ENCODE peak calls at places on chromosome 1, in ten cellular contexts. One of them, this sample, is unnamed.

GRCh38 chr1:222852326-222852725 is 37.5 kb downstream of the DISP1 start:
- DNase-seq in adipocyte: peak; percentile 2
- DNase-seq in H7: no peak
- DNase-seq in substantia nigra: no peak
- DNase-seq in activated T-cell treated with anti-CD3 and anti-CD28 coated beads, Interleukin-2, amount 50 U/mL, for 24 hours: no peak
- DNase-seq in stimulated activated CD4-positive, alpha-beta T cell treated with anti-CD3 and anti-CD28 coated beads, Interleukin-2, amount 100 ng/mL, for 48 hours: no peak
- DNase-seq in upper lobe of right lung: no peak
- DNase-seq in NCI-H526: no peak
- DNase-seq in fibroblast of pulmonary artery: peak; percentile 49
- DNase-seq in ELR: peak; percentile 31
- DNase-seq in this sample: no peak

GRCh38 chr1:85297855-85298629 is 21.6 kb upstream of the BCL10 start:
- DNase-seq in adipocyte: peak; percentile 96
- DNase-seq in H7: no peak
- DNase-seq in substantia nigra: no peak
- DNase-seq in activated T-cell treated with anti-CD3 and anti-CD28 coated beads, Interleukin-2, amount 50 U/mL, for 24 hours: peak; percentile 75
- DNase-seq in stimulated activated CD4-positive, alpha-beta T cell treated with anti-CD3 and anti-CD28 coated beads, Interleukin-2, amount 100 ng/mL, for 48 hours: peak; percentile 64
- DNase-seq in upper lobe of right lung: no peak
- DNase-seq in NCI-H526: no peak
- DNase-seq in fibroblast of pulmonary artery: peak; percentile 98
- DNase-seq in ELR: peak; percentile 98
- DNase-seq in this sample: peak; percentile 59

GRCh38 chr1:57424231-57425027 is 569 bp upstream of the DAB1 start:
- DNase-seq in adipocyte: peak; percentile 31
- DNase-seq in H7: peak; percentile 88
- DNase-seq in substantia nigra: no peak
- DNase-seq in activated T-cell treated with anti-CD3 and anti-CD28 coated beads, Interleukin-2, amount 50 U/mL, for 24 hours: no peak
- DNase-seq in stimulated activated CD4-positive, alpha-beta T cell treated with anti-CD3 and anti-CD28 coated beads, Interleukin-2, amount 100 ng/mL, for 48 hours: no peak
- DNase-seq in upper lobe of right lung: peak; percentile 64
- DNase-seq in NCI-H526: peak; percentile 84
- DNase-seq in fibroblast of pulmonary artery: peak; percentile 19
- DNase-seq in ELR: no peak
- DNase-seq in this sample: no peak

GRCh38 chr1:8169364-8170058 is 143.4 kb upstream of the ERRFI1 start:
- DNase-seq in adipocyte: peak; percentile 35
- DNase-seq in H7: no peak
- DNase-seq in substantia nigra: peak; percentile 6
- DNase-seq in activated T-cell treated with anti-CD3 and anti-CD28 coated beads, Interleukin-2, amount 50 U/mL, for 24 hours: peak; percentile 48
- DNase-seq in stimulated activated CD4-positive, alpha-beta T cell treated with anti-CD3 and anti-CD28 coated beads, Interleukin-2, amount 100 ng/mL, for 48 hours: no peak
- DNase-seq in upper lobe of right lung: peak; percentile 51
- DNase-seq in NCI-H526: peak; percentile 44
- DNase-seq in fibroblast of pulmonary artery: peak; percentile 92
- DNase-seq in ELR: peak; percentile 85
- DNase-seq in this sample: peak; percentile 73

GRCh38 chr1:89203166-89203565 is 4.4 kb upstream of the GBP4 start:
- DNase-seq in adipocyte: peak; percentile 35
- DNase-seq in H7: no peak
- DNase-seq in substantia nigra: no peak
- DNase-seq in activated T-cell treated with anti-CD3 and anti-CD28 coated beads, Interleukin-2, amount 50 U/mL, for 24 hours: no peak
- DNase-seq in stimulated activated CD4-positive, alpha-beta T cell treated with anti-CD3 and anti-CD28 coated beads, Interleukin-2, amount 100 ng/mL, for 48 hours: no peak
- DNase-seq in upper lobe of right lung: no peak
- DNase-seq in NCI-H526: no peak
- DNase-seq in fibroblast of pulmonary artery: no peak
- DNase-seq in ELR: peak; percentile 49
- DNase-seq in this sample: no peak

GRCh38 chr1:224387302-224387912 is 30.7 kb downstream of the CNIH4 start:
- DNase-seq in adipocyte: no peak
- DNase-seq in H7: no peak
- DNase-seq in substantia nigra: no peak
- DNase-seq in activated T-cell treated with anti-CD3 and anti-CD28 coated beads, Interleukin-2, amount 50 U/mL, for 24 hours: no peak
- DNase-seq in stimulated activated CD4-positive, alpha-beta T cell treated with anti-CD3 and anti-CD28 coated beads, Interleukin-2, amount 100 ng/mL, for 48 hours: no peak
- DNase-seq in upper lobe of right lung: no peak
- DNase-seq in NCI-H526: no peak
- DNase-seq in fibroblast of pulmonary artery: no peak
- DNase-seq in ELR: no peak
- DNase-seq in this sample: no peak

GRCh38 chr1:21573971-21574458 is 64.8 kb downstream of the ALPL start:
- DNase-seq in adipocyte: peak; percentile 63
- DNase-seq in H7: peak; percentile 92
- DNase-seq in substantia nigra: peak; percentile 14
- DNase-seq in activated T-cell treated with anti-CD3 and anti-CD28 coated beads, Interleukin-2, amount 50 U/mL, for 24 hours: no peak
- DNase-seq in stimulated activated CD4-positive, alpha-beta T cell treated with anti-CD3 and anti-CD28 coated beads, Interleukin-2, amount 100 ng/mL, for 48 hours: no peak
- DNase-seq in upper lobe of right lung: peak; percentile 79
- DNase-seq in NCI-H526: peak; percentile 79
- DNase-seq in fibroblast of pulmonary artery: peak; percentile 87
- DNase-seq in ELR: peak; percentile 68
- DNase-seq in this sample: peak; percentile 87

GRCh38 chr1:55572878-55573734 is 357.9 kb upstream of the USP24 start:
- DNase-seq in adipocyte: peak; percentile 36
- DNase-seq in H7: no peak
- DNase-seq in substantia nigra: no peak
- DNase-seq in activated T-cell treated with anti-CD3 and anti-CD28 coated beads, Interleukin-2, amount 50 U/mL, for 24 hours: no peak
- DNase-seq in stimulated activated CD4-positive, alpha-beta T cell treated with anti-CD3 and anti-CD28 coated beads, Interleukin-2, amount 100 ng/mL, for 48 hours: no peak
- DNase-seq in upper lobe of right lung: no peak
- DNase-seq in NCI-H526: no peak
- DNase-seq in fibroblast of pulmonary artery: peak; percentile 27
- DNase-seq in ELR: peak; percentile 85
- DNase-seq in this sample: no peak

GRCh38 chr1:42922687-42923366 is 35.8 kb downstream of the SLC2A1 start:
- DNase-seq in adipocyte: peak; percentile 77
- DNase-seq in H7: peak; percentile 87
- DNase-seq in substantia nigra: no peak
- DNase-seq in activated T-cell treated with anti-CD3 and anti-CD28 coated beads, Interleukin-2, amount 50 U/mL, for 24 hours: peak; percentile 64
- DNase-seq in stimulated activated CD4-positive, alpha-beta T cell treated with anti-CD3 and anti-CD28 coated beads, Interleukin-2, amount 100 ng/mL, for 48 hours: peak; percentile 46
- DNase-seq in upper lobe of right lung: no peak
- DNase-seq in NCI-H526: peak; percentile 92
- DNase-seq in fibroblast of pulmonary artery: peak; percentile 63
- DNase-seq in ELR: peak; percentile 88
- DNase-seq in this sample: peak; percentile 63

GRCh38 chr1:115771847-115772457 is 3.4 kb upstream of the CASQ2 start:
- DNase-seq in adipocyte: peak; percentile 94
- DNase-seq in H7: peak; percentile 46
- DNase-seq in substantia nigra: peak; percentile 17
- DNase-seq in activated T-cell treated with anti-CD3 and anti-CD28 coated beads, Interleukin-2, amount 50 U/mL, for 24 hours: no peak
- DNase-seq in stimulated activated CD4-positive, alpha-beta T cell treated with anti-CD3 and anti-CD28 coated beads, Interleukin-2, amount 100 ng/mL, for 48 hours: no peak
- DNase-seq in upper lobe of right lung: no peak
- DNase-seq in NCI-H526: peak; percentile 98
- DNase-seq in fibroblast of pulmonary artery: peak; percentile 87
- DNase-seq in ELR: peak; percentile 87
- DNase-seq in this sample: peak; percentile 65

GRCh38 chr1:110897685-110898084 is 24.7 kb downstream of the CD53 start:
- DNase-seq in adipocyte: no peak
- DNase-seq in H7: no peak
- DNase-seq in substantia nigra: no peak
- DNase-seq in activated T-cell treated with anti-CD3 and anti-CD28 coated beads, Interleukin-2, amount 50 U/mL, for 24 hours: no peak
- DNase-seq in stimulated activated CD4-positive, alpha-beta T cell treated with anti-CD3 and anti-CD28 coated beads, Interleukin-2, amount 100 ng/mL, for 48 hours: no peak
- DNase-seq in upper lobe of right lung: no peak
- DNase-seq in NCI-H526: no peak
- DNase-seq in fibroblast of pulmonary artery: no peak
- DNase-seq in ELR: no peak
- DNase-seq in this sample: no peak

GRCh38 chr1:29469457-29469856 is 233.1 kb downstream of the PTPRU start:
- DNase-seq in adipocyte: no peak
- DNase-seq in H7: no peak
- DNase-seq in substantia nigra: no peak
- DNase-seq in activated T-cell treated with anti-CD3 and anti-CD28 coated beads, Interleukin-2, amount 50 U/mL, for 24 hours: no peak
- DNase-seq in stimulated activated CD4-positive, alpha-beta T cell treated with anti-CD3 and anti-CD28 coated beads, Interleukin-2, amount 100 ng/mL, for 48 hours: no peak
- DNase-seq in upper lobe of right lung: no peak
- DNase-seq in NCI-H526: no peak
- DNase-seq in fibroblast of pulmonary artery: no peak
- DNase-seq in ELR: no peak
- DNase-seq in this sample: no peak

This sample was measured in thyroid gland.